ENCODE peak calls at places on chromosome 11, in ten cellular contexts. G, O, Y, L, Z, X, N, F, M and U are unnamed samples.

GRCh38 chr11:126150256-126150655 is 61.2 kb downstream of the RPUSD4 start:
- DNase-seq in G (no peak), O (no peak), Y (no peak), L (no peak), Z (no peak), X (no peak), N (no peak), F (no peak), M (no peak), U (no peak)

GRCh38 chr11:30107899-30108298 is 91.1 kb upstream of the KCNA4 start:
- DNase-seq in G (no peak), O (no peak), Y (no peak), L (no peak), Z (no peak), X (no peak), N (no peak), F (no peak), M (no peak), U (no peak)

GRCh38 chr11:44178381-44178780 is 82.9 kb downstream of the EXT2 start:
- DNase-seq in G (no peak), O (no peak), Y (no peak), L (no peak), Z (no peak), X (no peak), N (no peak), F (no peak), M (no peak), U (no peak)

GRCh38 chr11:1388763-1389102 is 1.0 kb upstream of the BRSK2 start:
- DNase-seq in G (no peak), O (no peak), Y (no peak), L (no peak), Z (no peak), X (peak; percentile 36), N (no peak), F (no peak), M (no peak), U (no peak)

GRCh38 chr11:73889019-73889418 is 12.2 kb downstream of the PAAF1 start:
- DNase-seq in G (no peak), O (no peak), Y (no peak), L (no peak), Z (no peak), X (no peak), N (no peak), F (no peak), M (peak; percentile 10), U (no peak)

GRCh38 chr11:34552270-34552669 is 38.7 kb upstream of the ELF5 start:
- DNase-seq in G (no peak), O (no peak), Y (no peak), L (no peak), Z (no peak), X (no peak), N (no peak), F (no peak), M (no peak), U (no peak)

GRCh38 chr11:124961972-124962609 is 8.1 kb downstream of the CCDC15 start:
- DNase-seq in G (peak; percentile 41), O (peak; percentile 78), Y (no peak), L (no peak), Z (no peak), X (no peak), N (no peak), F (peak; percentile 41), M (no peak), U (peak; percentile 68)

GRCh38 chr11:46330887-46331652 is 16.2 kb upstream of the DGKZ start:
- DNase-seq in G (no peak), O (no peak), Y (no peak), L (peak; percentile 58), Z (no peak), X (no peak), N (no peak), F (peak; percentile 84), M (peak; percentile 68), U (no peak)

GRCh38 chr11:77886401-77886800 is 65.5 kb downstream of the AAMDC start:
- DNase-seq in G (no peak), O (no peak), Y (no peak), L (no peak), Z (no peak), X (no peak), N (no peak), F (no peak), M (no peak), U (no peak)

GRCh38 chr11:95723353-95723942 is 66.1 kb downstream of the FAM76B start:
- DNase-seq in G (no peak), O (no peak), Y (no peak), L (no peak), Z (no peak), X (no peak), N (no peak), F (no peak), M (no peak), U (no peak)

GRCh38 chr11:65945941-65946558 is 770 bp downstream of the TSGA10IP start:
- DNase-seq in G (no peak), O (no peak), Y (no peak), L (no peak), Z (no peak), X (no peak), N (no peak), F (no peak), M (no peak), U (no peak)

GRCh38 chr11:58024601-58025091 is 965 bp downstream of the OR9Q1 start:
- DNase-seq in G (no peak), O (no peak), Y (no peak), L (no peak), Z (no peak), X (peak; percentile 82), N (no peak), F (no peak), M (no peak), U (no peak)